ENCODE peak calls at places on chromosomes 12 and 14, in four cellular contexts. W is PC-3, K is GM23248, P is HCT116. U is an unnamed sample.

GRCh38 chr14:32331227-32331597 is 2.1 kb downstream of the AKAP6 start:
- DNase-seq in W (no peak), K (no peak), P (no peak), U (no peak)

GRCh38 chr12:53217049-53217929 is 10.2 kb upstream of the ITGB7 start:
- DNase-seq in W (peak), K (peak), P (no peak), U (peak)

GRCh38 chr14:104681689-104682074 is 7.7 kb upstream of the INF2 start:
- DNase-seq in W (peak), K (peak), P (no peak), U (peak)

GRCh38 chr12:102548543-102548942 is 68.2 kb upstream of the IGF1 start:
- DNase-seq in W (no peak), K (no peak), P (no peak), U (no peak)

GRCh38 chr12:1374296-1374695 is 220.1 kb downstream of the FBXL14 start:
- DNase-seq in W (no peak), K (peak), P (no peak), U (no peak)

GRCh38 chr14:75334191-75335051 is 55.8 kb downstream of the FOS start:
- DNase-seq in W (no peak), K (peak), P (no peak), U (no peak)

GRCh38 chr14:81516941-81517797 is 16.5 kb downstream of the SEL1L start:
- DNase-seq in W (peak), K (peak), P (no peak), U (no peak)

GRCh38 chr12:109777544-109777943 is 55.7 kb downstream of the TRPV4 start:
- DNase-seq in W (peak), K (peak), P (no peak), U (peak)

GRCh38 chr12:78037707-78038106 is 207.0 kb downstream of the NAV3 start:
- DNase-seq in W (no peak), K (no peak), P (no peak), U (no peak)

GRCh38 chr12:65125247-65125646 is 4.1 kb upstream of the WIF1 start:
- DNase-seq in W (no peak), K (no peak), P (no peak), U (no peak)

GRCh38 chr12:119704065-119704747 is 36.3 kb downstream of the PRKAB1 start:
- DNase-seq in W (peak), K (peak), P (no peak), U (no peak)

GRCh38 chr12:109261087-109261486 is 48.0 kb downstream of the FOXN4 start:
- DNase-seq in W (no peak), K (no peak), P (no peak), U (no peak)

DNA sequence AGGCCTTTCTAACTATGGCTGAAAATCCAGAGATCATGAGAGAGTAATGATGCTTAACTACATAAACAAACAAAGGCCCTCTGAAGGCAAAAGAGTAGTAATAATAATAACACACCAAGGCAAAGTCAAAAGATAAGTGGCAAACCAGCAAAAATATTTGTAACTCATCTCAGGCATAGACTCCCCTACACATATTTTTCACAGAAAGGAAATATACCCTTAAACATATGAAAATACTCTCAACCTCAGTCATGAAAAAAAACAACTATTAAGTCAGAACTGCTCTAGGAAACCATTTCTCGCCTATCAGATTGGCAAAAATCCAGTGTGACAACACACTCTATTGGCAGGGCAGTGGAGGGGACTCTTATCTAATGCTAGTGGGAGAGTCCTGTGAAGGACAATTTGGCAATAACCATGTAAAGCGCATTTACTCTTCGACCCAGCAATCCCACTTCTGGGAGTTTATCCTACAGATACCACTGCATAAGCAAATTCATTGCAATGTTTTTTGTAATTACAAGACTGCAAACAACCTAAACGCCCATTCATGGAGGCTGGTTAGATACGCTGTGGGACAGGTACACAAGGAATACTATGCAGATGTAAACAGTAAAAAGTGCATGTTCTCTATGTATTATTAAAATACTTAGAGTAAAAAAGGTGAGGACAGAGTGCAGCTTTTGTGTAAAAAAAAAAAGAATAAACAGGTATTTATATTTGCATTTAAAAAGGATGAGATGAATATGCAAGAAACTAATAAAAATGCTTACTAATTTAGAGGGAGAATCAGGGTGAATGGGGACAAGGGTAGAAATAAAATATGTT is 26.0 kb upstream of the IL22 start:
- DNase-seq in W (no peak), K (no peak), P (no peak), U (no peak)
- H2AFZ ChIP-seq in W (no peak), K (no peak), P (no peak), U (no peak)

DNA sequence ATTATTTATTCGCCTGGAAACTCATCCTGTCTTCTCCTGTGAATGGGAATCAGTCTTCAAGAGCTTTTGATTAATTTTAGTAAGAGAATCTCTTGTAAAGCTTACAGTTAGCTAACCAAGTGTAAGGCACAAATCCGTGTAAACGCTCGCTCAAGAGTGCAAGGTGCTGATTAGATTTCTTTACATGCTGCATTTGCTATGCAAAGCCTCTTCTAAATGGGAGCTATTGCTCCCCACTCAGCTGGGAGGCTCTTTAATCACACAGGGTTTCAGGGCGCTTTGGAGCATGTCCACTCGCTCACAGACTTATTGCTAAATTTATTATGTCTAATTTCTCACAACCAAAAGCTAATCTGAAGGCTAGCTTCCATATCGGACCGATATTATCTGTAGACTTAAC is 5.0 kb downstream of the FLRT2 start:
- DNase-seq in W (no peak), K (peak), P (no peak), U (peak)
- TF ChIP-seq EZH2 in W (no peak), K (no peak), P (no peak), U (no peak)

GRCh38 chr12:124469193-124469888 is 98.1 kb downstream of the NCOR2 start:
- DNase-seq in W (peak), K (peak), P (no peak), U (no peak)
- H3K4me3 ChIP-seq in W (no peak), K (no peak), P (no peak), U (no peak)

GRCh38 chr12:72024613-72025012 is 86.0 kb downstream of the TPH2 start:
- DNase-seq in W (no peak), K (no peak), P (no peak), U (peak)
- H2AFZ ChIP-seq in W (no peak), K (no peak), P (no peak), U (peak)

GRCh38 chr12:116708826-116709756 is 28.8 kb downstream of the SPRING1 start:
- DNase-seq in W (peak), K (peak), P (peak), U (peak)
- TF ChIP-seq EZH2 in W (peak), K (no peak), P (no peak), U (no peak)

DNA sequence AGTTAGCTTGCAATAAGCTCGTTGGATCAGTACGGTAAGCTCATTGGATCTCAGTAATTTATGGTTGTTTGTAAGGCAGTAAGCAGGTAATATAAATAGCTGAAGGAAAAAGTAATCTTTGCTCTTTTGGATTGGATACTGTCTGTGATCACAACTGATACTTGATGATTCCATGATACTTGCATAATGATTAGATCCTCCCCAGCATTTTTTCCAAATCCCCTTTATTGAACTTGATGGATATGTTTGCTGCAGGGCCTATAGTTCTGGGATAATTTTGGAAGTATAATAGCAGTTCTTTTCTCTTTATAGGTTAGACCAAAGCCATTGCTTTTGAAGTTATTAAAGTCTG is 5.2 kb downstream of the MDM2 start:
- DNase-seq in W (no peak), K (no peak), P (no peak), U (no peak)
- H3K4me3 ChIP-seq in W (no peak), K (peak), P (no peak), U (peak)